ENCODE peak calls at places on chromosome 22, in seven cellular contexts. Z is IMR-90, E is H9, D is mesendoderm, U is H1, M is neuronal stem cell, S is mesenchymal stem cell. K is an unnamed sample.

GRCh38 chr22:20741634-20742581 is 32.0 kb upstream of the SERPIND1 start:
- DNase-seq in U (peak; percentile 76), S (peak; percentile 19), Z (peak; percentile 13), E (no peak), M (peak; percentile 27), D (peak; percentile 47), K (peak; percentile 68)

GRCh38 chr22:24285245-24285644 is 14.6 kb downstream of the SPECC1L start:
- DNase-seq in S (peak; percentile 38), E (no peak), M (no peak), U (no peak), Z (peak; percentile 28), D (no peak), K (no peak)

GRCh38 chr22:25714739-25715138 is 27.2 kb upstream of the MYO18B start:
- DNase-seq in U (no peak), Z (no peak), E (no peak), D (no peak), M (no peak), S (no peak), K (no peak)

GRCh38 chr22:43011079-43011478 is 3.9 kb downstream of the PACSIN2 start:
- DNase-seq in M (no peak), E (no peak), Z (no peak), U (no peak), S (no peak), D (peak; percentile 81), K (peak; percentile 98)

GRCh38 chr22:19149047-19149883 is 827 bp downstream of the GSC2 start:
- DNase-seq in S (no peak), D (peak; percentile 31), M (no peak), Z (no peak), E (peak; percentile 64), U (peak; percentile 84), K (peak; percentile 40)

GRCh38 chr22:24871611-24872205 is 65.7 kb downstream of the SGSM1 start:
- DNase-seq in S (no peak), E (no peak), D (no peak), Z (no peak), M (no peak), U (no peak), K (no peak)

GRCh38 chr22:23079814-23080521 is 9.6 kb downstream of the GNAZ start:
- DNase-seq in S (no peak), E (no peak), Z (no peak), M (no peak), D (no peak), U (no peak), K (no peak)

GRCh38 chr22:18033204-18033998 is 9.0 kb upstream of the MICAL3 start:
- DNase-seq in U (no peak), Z (peak; percentile 41), D (no peak), M (no peak), E (no peak), S (peak; percentile 34), K (peak; percentile 70)

GRCh38 chr22:24319451-24319850 is 48.8 kb downstream of the SPECC1L start:
- DNase-seq in E (no peak), M (no peak), D (no peak), U (no peak), S (no peak), Z (peak; percentile 74), K (no peak)

GRCh38 chr22:33658775-33659174 is 261.5 kb downstream of the LARGE1 start:
- DNase-seq in S (peak; percentile 83), Z (peak; percentile 8), M (no peak), U (no peak), E (no peak), D (no peak), K (no peak)

GRCh38 chr22:47370448-47371262 is 608.2 kb downstream of the TBC1D22A start:
- DNase-seq in M (no peak), S (no peak), U (no peak), Z (no peak), E (no peak), D (no peak), K (no peak)

GRCh38 chr22:45155050-45155840 is 8.5 kb upstream of the NUP50 start:
- DNase-seq in E (no peak), M (no peak), D (no peak), U (no peak), Z (peak; percentile 72), S (peak; percentile 94), K (peak; percentile 58)

GRCh38 chr22:25038239-25038638 is 85.7 kb downstream of the KIAA1671 start:
- DNase-seq in U (no peak), S (no peak), D (no peak), E (no peak), M (no peak), Z (no peak), K (no peak)

GRCh38 chr22:46346680-46347405 is 11.3 kb downstream of the TRMU start:
- DNase-seq in E (no peak), S (no peak), U (no peak), Z (no peak), M (no peak), D (no peak), K (no peak)

GRCh38 chr22:32880906-32881596 is 79.5 kb downstream of the TIMP3 start:
- DNase-seq in Z (peak; percentile 73), S (peak; percentile 82), D (peak; percentile 81), M (no peak), U (no peak), E (no peak), K (no peak)

GRCh38 chr22:23675502-23676415 is 15.1 kb upstream of the RGL4 start:
- DNase-seq in S (no peak), Z (no peak), E (no peak), U (no peak), D (no peak), M (no peak), K (peak; percentile 52)

GRCh38 chr22:24099661-24100060 is 81.6 kb upstream of the SUSD2 start:
- DNase-seq in M (no peak), S (no peak), D (no peak), Z (no peak), U (no peak), E (no peak), K (no peak)

GRCh38 chr22:48849963-48850657 is 977.6 kb downstream of the BRD1 start:
- DNase-seq in U (no peak), E (no peak), M (no peak), D (no peak), S (no peak), Z (no peak), K (no peak)

GRCh38 chr22:19051381-19051780 is 70.8 kb downstream of the DGCR2 start:
- DNase-seq in S (no peak), Z (no peak), M (no peak), D (no peak), E (no peak), U (no peak), K (no peak)

GRCh38 chr22:45563362-45564040 is 60.8 kb downstream of the FBLN1 start:
- DNase-seq in D (no peak), S (no peak), U (no peak), M (no peak), Z (no peak), E (no peak), K (no peak)

GRCh38 chr22:48587236-48587865 is 1240.3 kb downstream of the BRD1 start:
- DNase-seq in M (no peak), Z (no peak), S (no peak), E (no peak), U (no peak), D (no peak), K (no peak)

GRCh38 chr22:50475652-50476002 is 792 bp upstream of the SBF1 start:
- DNase-seq in S (no peak), D (no peak), U (no peak), Z (no peak), E (no peak), M (no peak), K (no peak)

GRCh38 chr22:50474711-50475651 is at the start of gene SBF1:
- DNase-seq in U (peak; percentile 95), E (peak; percentile 91), D (peak; percentile 92), S (peak; percentile 90), M (peak; percentile 91), Z (peak; percentile 84), K (peak; percentile 98)

GRCh38 chr22:50479686-50480085 is 1.7 kb upstream of the ADM2 start:
- DNase-seq in U (no peak), Z (no peak), D (no peak), E (no peak), M (no peak), S (no peak), K (no peak)

GRCh38 chr22:50476819-50477344 is 2.0 kb upstream of the SBF1 start:
- DNase-seq in E (no peak), M (no peak), Z (no peak), U (no peak), D (no peak), S (no peak), K (no peak)

GRCh38 chr22:50477923-50478322 is 3.1 kb upstream of the SBF1 start:
- DNase-seq in U (no peak), Z (no peak), M (no peak), D (no peak), S (no peak), E (no peak), K (no peak)
- H3K23ac ChIP-seq in U (no peak overlapping the region), Z (no peak overlapping the region), M (peak overlapping the region; percentile 91), D (no peak overlapping the region), S (no peak overlapping the region), E (no peak overlapping the region), K (no peak overlapping the region)

GRCh38 chr22:30246962-30247376 is 410 bp upstream of the LIF start:
- DNase-seq in E (no peak), Z (no peak), M (no peak), U (no peak), S (no peak), D (no peak), K (no peak)

GRCh38 chr22:30245985-30246901 is at the start of gene LIF:
- DNase-seq in Z (peak; percentile 86), M (no peak), U (peak; percentile 75), D (peak; percentile 49), S (peak; percentile 83), E (peak; percentile 56), K (no peak)

GRCh38 chr22:30247974-30248373 is 1.4 kb upstream of the LIF start:
- DNase-seq in M (no peak), D (no peak), S (no peak), Z (no peak), E (no peak), U (no peak), K (no peak)

GRCh38 chr22:30248484-30248883 is 1.9 kb upstream of the LIF start:
- DNase-seq in Z (no peak), M (no peak), D (no peak), E (no peak), S (no peak), U (no peak), K (no peak)

DNA sequence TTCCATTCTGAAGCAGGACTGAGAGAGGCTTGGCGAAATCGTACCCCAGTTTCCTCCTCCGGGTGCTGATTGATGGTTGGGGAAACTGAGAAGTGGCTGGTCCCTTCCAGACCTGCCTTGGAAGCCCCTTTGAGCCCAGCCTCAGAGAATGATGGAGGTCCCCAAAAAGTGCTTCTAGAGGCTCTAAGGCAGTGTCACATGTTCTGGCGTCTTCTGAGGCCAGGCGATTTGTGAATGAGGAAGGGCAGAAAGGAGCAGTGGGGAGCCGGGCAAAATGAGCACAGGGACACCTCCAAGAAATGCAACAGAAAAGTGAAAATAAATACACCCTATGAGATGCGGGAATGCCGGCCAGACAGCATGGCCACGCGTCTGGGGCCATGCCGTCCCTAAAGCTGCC is 1.0 kb upstream of the LIF start:
- DNase-seq in U (no peak), Z (no peak), E (no peak), M (no peak), S (no peak), D (no peak), K (no peak)
- H3K27ac ChIP-seq in U (no peak overlapping the region), Z (peak overlapping the region; percentile 100), E (no peak overlapping the region), M (no peak overlapping the region), S (peak overlapping the region; percentile 98), D (no peak overlapping the region), K (no peak overlapping the region)

GRCh38 chr22:28129319-28129962 is 210.4 kb upstream of the PITPNB start:
- DNase-seq in U (no peak), Z (no peak), E (peak; percentile 62), S (no peak), M (no peak), D (peak; percentile 56), K (peak; percentile 17)
- H2BK5ac ChIP-seq in U (peak overlapping the region; percentile 16), Z (no peak overlapping the region), E (no peak overlapping the region), S (no peak overlapping the region), M (no peak overlapping the region), D (no peak overlapping the region), K (no peak overlapping the region)

GRCh38 chr22:40789131-40789530 is 30.0 kb downstream of the SLC25A17 start:
- DNase-seq in M (no peak), Z (no peak), D (no peak), U (no peak), S (no peak), E (no peak), K (no peak)
- H3K23ac ChIP-seq in M (no peak overlapping the region), Z (no peak overlapping the region), D (no peak overlapping the region), U (no peak overlapping the region), S (no peak overlapping the region), E (no peak overlapping the region), K (no peak overlapping the region)

K was measured in trophoblast cell.